ENCODE peak calls at places on chromosomes 7 and 10, in ten cellular contexts. Z is adipocyte; Q is CD4-positive, alpha-beta memory T cell; M is body of pancreas; Y is astrocyte; C is transverse colon; W is gastrocnemius medialis; V is Panc1; O is PC-3; I is adrenal gland. A is an unnamed sample. For H3K36me3, the result is how much of the 10 kb centered on the place peaks cover.

GRCh38 chr10:86068532-86069337 is 297.9 kb downstream of the GRID1 start:
- DNase-seq in Z (no peak), Q (no peak), M (no peak), Y (no peak), C (no peak), W (no peak), V (peak), O (no peak), I (peak), A (no peak)

GRCh38 chr10:114683162-114683561 is 25.1 kb upstream of the ABLIM1 start:
- DNase-seq in Z (no peak), Q (no peak), M (no peak), Y (peak), C (no peak), W (no peak), V (no peak), O (peak), I (no peak), A (no peak)

GRCh38 chr10:65325913-65326312 is 1599.9 kb upstream of the LRRTM3 start:
- DNase-seq in Z (no peak), Q (no peak), M (no peak), Y (no peak), C (no peak), W (no peak), V (no peak), O (no peak), I (no peak), A (no peak)

GRCh38 chr10:8439040-8439439 is 384.6 kb downstream of the GATA3 start:
- DNase-seq in Z (no peak), Q (no peak), M (no peak), Y (no peak), C (no peak), W (no peak), V (no peak), O (no peak), I (no peak), A (no peak)

GRCh38 chr10:60446855-60447254 is 57.2 kb upstream of the ANK3 start:
- DNase-seq in Z (no peak), Q (no peak), M (peak), Y (peak), C (no peak), W (no peak), V (no peak), O (peak), I (no peak), A (no peak)

GRCh38 chr10:45441239-45441638 is 67.2 kb downstream of the ALOX5 start:
- DNase-seq in Z (no peak), Q (no peak), M (no peak), Y (no peak), C (no peak), W (no peak), V (no peak), O (no peak), I (peak), A (no peak)

GRCh38 chr7:90766814-90767564 is 170.9 kb downstream of the CDK14 start:
- DNase-seq in Z (peak), Q (no peak), M (peak), Y (peak), C (peak), W (no peak), V (no peak), O (peak), I (peak), A (peak)

GRCh38 chr10:35639021-35639521 is 3.0 kb downstream of the FZD8 start:
- DNase-seq in Z (no peak), Q (no peak), M (no peak), Y (no peak), C (no peak), W (no peak), V (no peak), O (peak), I (no peak), A (no peak)

GRCh38 chr7:97149843-97150242 is 32.3 kb downstream of the SDHAF3 start:
- DNase-seq in Z (peak), Q (no peak), M (no peak), Y (peak), C (no peak), W (no peak), V (no peak), O (no peak), I (no peak), A (no peak)

GRCh38 chr7:18421297-18422004 is 74.1 kb upstream of the HDAC9 start:
- DNase-seq in Z (peak), Q (no peak), M (no peak), Y (peak), C (no peak), W (no peak), V (no peak), O (no peak), I (no peak), A (no peak)

GRCh38 chr10:124068929-124069328 is 24.5 kb downstream of the CHST15 start:
- DNase-seq in Z (no peak), Q (no peak), M (no peak), Y (no peak), C (no peak), W (no peak), V (no peak), O (no peak), I (no peak), A (no peak)

GRCh38 chr7:100783804-100784203 is 43.5 kb downstream of the EPHB4 start:
- DNase-seq in Z (no peak), Q (no peak), M (no peak), Y (no peak), C (no peak), W (no peak), V (no peak), O (no peak), I (no peak), A (no peak)

GRCh38 chr7:100785878-100786277 is 41.4 kb downstream of the EPHB4 start:
- DNase-seq in Z (no peak), Q (no peak), M (no peak), Y (no peak), C (no peak), W (no peak), V (no peak), O (no peak), I (no peak), A (no peak)

GRCh38 chr7:100778061-100778621 is 44.7 kb downstream of the ZAN start:
- DNase-seq in Z (no peak), Q (no peak), M (no peak), Y (no peak), C (no peak), W (no peak), V (no peak), O (no peak), I (no peak), A (no peak)

GRCh38 chr7:100779359-100779758 is 46.0 kb downstream of the ZAN start:
- DNase-seq in Z (no peak), Q (no peak), M (no peak), Y (no peak), C (no peak), W (no peak), V (no peak), O (no peak), I (no peak), A (no peak)

GRCh38 chr7:100781255-100781654 is 46.1 kb downstream of the EPHB4 start:
- DNase-seq in Z (no peak), Q (no peak), M (no peak), Y (no peak), C (no peak), W (no peak), V (no peak), O (no peak), I (no peak), A (no peak)
- H3K36me3 ChIP-seq in Z (under half), Q (under half), M (under half), Y (under half), C (under half), W (under half), V (under half), O (under half), I (under half), A (under half)

GRCh38 chr7:116912269-116912909 is 40.9 kb upstream of the ST7 start:
- DNase-seq in Z (peak), Q (no peak), M (no peak), Y (no peak), C (no peak), W (no peak), V (no peak), O (no peak), I (no peak), A (no peak)
- H3K36me3 ChIP-seq in Z (half or more), Q (under half), M (under half), Y (under half), C (under half), W (half or more), V (under half), O (under half), I (under half), A (half or more)

DNA sequence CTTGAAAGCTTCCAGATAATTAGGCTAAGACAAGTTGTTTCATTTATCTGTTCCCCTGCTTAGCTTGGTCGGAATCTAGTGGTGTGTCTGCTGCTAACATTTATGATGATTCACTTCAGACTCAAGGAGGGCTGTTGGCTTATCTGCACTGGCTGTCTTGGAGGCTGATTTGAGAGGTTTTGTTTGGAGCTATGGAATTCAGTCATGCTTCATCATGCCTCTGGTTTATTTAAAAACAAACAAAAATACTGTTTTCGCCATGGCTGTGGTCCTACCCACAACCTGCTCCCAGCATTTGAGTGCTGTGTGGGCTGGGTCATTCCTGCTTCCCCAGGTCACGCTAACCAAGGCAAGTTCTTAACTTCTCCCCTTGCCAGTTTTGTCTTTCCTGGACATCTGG is 11.7 kb upstream of the ARPC1B start:
- DNase-seq in Z (peak), Q (no peak), M (no peak), Y (peak), C (no peak), W (no peak), V (no peak), O (no peak), I (no peak), A (no peak)
- H3K36me3 ChIP-seq in Z (half or more), Q (half or more), M (under half), Y (half or more), C (under half), W (half or more), V (under half), O (under half), I (under half), A (half or more)

DNA sequence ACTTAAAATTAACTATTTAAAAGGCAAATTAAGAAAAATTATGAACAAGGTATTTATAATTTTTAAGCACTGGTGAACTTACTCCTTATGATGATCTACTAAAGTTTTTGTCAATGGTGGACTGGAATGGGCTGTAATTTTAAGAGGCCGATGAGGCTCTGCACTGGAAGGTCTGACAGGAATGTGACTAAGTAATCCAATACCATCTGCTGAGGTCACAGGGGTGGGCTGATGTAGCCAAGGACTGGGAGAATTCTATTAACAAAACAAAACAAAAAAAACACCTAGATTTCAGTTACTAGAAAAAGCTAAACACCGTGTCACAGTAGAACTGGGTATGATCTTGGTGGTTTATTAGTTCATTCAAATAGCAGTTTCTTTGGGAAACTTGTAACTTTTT is 75.9 kb downstream of the NRBF2 start:
- DNase-seq in Z (peak), Q (no peak), M (no peak), Y (peak), C (no peak), W (no peak), V (no peak), O (no peak), I (no peak), A (no peak)
- H3K36me3 ChIP-seq in Z (under half), Q (under half), M (under half), Y (under half), C (under half), W (under half), V (half or more), O (half or more), I (under half), A (under half)

DNA sequence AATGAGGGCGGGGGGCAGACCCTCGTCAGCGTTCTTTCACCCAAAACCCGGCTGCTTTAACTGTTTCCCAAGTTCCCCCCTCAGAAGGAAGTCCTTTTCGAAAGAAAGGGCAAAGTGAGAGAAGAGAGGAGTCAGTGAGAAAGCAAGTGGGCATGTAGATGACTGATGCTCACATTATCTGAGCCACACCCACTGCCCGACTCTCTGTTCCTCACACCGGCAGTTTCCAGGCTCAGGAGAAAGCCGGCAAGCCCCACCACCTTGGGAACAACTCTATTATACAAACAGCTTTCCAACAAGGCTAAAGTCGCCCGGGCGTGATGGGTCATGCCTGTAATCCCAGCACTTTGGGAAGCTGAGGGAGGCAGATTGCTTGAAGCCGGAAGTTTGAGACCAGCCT is 23.1 kb downstream of the RCC1L start:
- DNase-seq in Z (no peak), Q (no peak), M (no peak), Y (peak), C (no peak), W (no peak), V (no peak), O (no peak), I (no peak), A (no peak)
- H3K36me3 ChIP-seq in Z (half or more), Q (under half), M (under half), Y (under half), C (under half), W (under half), V (under half), O (under half), I (under half), A (half or more)

DNA sequence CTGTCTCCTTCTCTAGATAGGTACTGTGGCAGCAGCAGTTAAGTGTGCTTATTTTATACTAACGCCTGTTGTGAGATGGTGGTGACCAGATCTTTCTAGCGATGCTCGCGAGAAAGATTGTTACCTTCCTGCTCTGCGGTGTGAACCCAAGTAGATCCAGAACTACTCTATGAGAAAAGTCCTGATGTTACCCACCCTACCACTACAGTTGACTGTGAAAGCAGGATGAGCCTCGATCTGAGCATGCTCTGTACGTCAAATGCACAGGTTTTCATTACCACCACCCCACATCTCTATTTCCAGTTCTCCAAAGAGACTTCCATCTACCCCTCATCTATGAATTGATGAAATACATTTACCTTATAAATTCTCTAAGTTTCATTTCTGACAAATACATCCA is 64.6 kb upstream of the KCTD7 start:
- DNase-seq in Z (no peak), Q (no peak), M (no peak), Y (no peak), C (no peak), W (no peak), V (no peak), O (no peak), I (no peak), A (no peak)
- H3K36me3 ChIP-seq in Z (half or more), Q (under half), M (under half), Y (under half), C (under half), W (under half), V (under half), O (under half), I (under half), A (under half)

GRCh38 chr10:103083266-103083976 is 109.7 kb downstream of the NT5C2 start:
- DNase-seq in Z (no peak), Q (no peak), M (no peak), Y (no peak), C (no peak), W (no peak), V (no peak), O (no peak), I (no peak), A (no peak)

GRCh38 chr10:103083977-103084320 is 109.1 kb downstream of the NT5C2 start:
- DNase-seq in Z (no peak), Q (no peak), M (no peak), Y (no peak), C (no peak), W (no peak), V (no peak), O (no peak), I (no peak), A (no peak)

GRCh38 chr10:103080891-103081581 is 112.0 kb downstream of the NT5C2 start:
- DNase-seq in Z (no peak), Q (no peak), M (no peak), Y (no peak), C (no peak), W (no peak), V (no peak), O (peak), I (no peak), A (no peak)

GRCh38 chr10:103079946-103080345 is 113.1 kb downstream of the NT5C2 start:
- DNase-seq in Z (no peak), Q (no peak), M (no peak), Y (no peak), C (no peak), W (no peak), V (no peak), O (no peak), I (no peak), A (no peak)

DNA sequence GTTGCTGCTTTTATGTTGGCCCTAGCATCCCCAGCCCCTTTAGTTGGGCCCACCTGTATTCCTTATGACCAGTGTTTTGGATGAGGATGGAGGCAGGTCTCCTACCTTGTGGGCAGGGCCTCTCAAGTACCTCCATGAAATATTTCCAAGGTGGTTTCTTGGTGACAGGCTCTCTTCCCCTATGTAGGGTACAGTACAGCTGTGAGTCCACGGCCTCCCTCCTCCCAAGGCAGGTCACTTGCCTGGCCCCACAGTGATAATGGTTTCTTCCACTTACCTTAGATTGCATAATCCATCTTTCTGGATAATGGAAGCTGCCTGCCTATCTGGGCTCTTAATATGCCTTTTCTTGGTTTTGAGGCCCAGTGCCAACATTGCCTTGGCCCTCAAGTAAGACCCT is 110.4 kb downstream of the NT5C2 start:
- DNase-seq in Z (no peak), Q (no peak), M (no peak), Y (no peak), C (no peak), W (no peak), V (no peak), O (no peak), I (no peak), A (no peak)
- H3K36me3 ChIP-seq in Z (under half), Q (under half), M (under half), Y (under half), C (under half), W (under half), V (under half), O (under half), I (under half), A (half or more)

GRCh38 chr7:128804472-128804871 is 12.7 kb downstream of the CCDC136 start:
- DNase-seq in Z (no peak), Q (no peak), M (no peak), Y (no peak), C (no peak), W (no peak), V (no peak), O (no peak), I (no peak), A (no peak)
- H3K36me3 ChIP-seq in Z (under half), Q (under half), M (under half), Y (under half), C (under half), W (under half), V (under half), O (under half), I (under half), A (under half)

A was measured in heart left ventricle.